ENCODE peak calls at places on chromosomes 12 and 14, in seven cellular contexts. A is NCI-H345; O is activated T-helper 1 cell treated with anti-CD3 and anti-CD28 coated beads, Interleukin-12 subunit alpha, Interleukin-12 subunit beta, Interleukin-2, Interleukin-4 antibody, amounts not matched to agents 30 ng/mL and 10 ng/mL and 1 ng/mL, durations not matched to agents 14 hours and 24 hours and 36 hours; Z is Right ventricle myocardium superior; F is activated naive CD4-positive, alpha-beta T cell; B is fibroblast of lung; U is ovary. J is an unnamed sample.

GRCh38 chr12:124592481-124593160 is 25.2 kb upstream of the NCOR2 start:
- DNase-seq in A (no peak), O (no peak), Z (peak), F (no peak), B (no peak), U (no peak), J (no peak)

GRCh38 chr14:103258211-103258610 is 75.8 kb upstream of the EIF5 start:
- DNase-seq in A (no peak), O (no peak), Z (no peak), F (no peak), B (no peak), U (no peak), J (no peak)

GRCh38 chr12:69821441-69822204 is 3.4 kb upstream of the MYRFL start:
- DNase-seq in A (peak), O (no peak), Z (no peak), F (no peak), B (peak), U (no peak), J (peak)

GRCh38 chr14:90759370-90760054 is 56.7 kb downstream of the TTC7B start:
- DNase-seq in A (no peak), O (no peak), Z (no peak), F (no peak), B (no peak), U (no peak), J (no peak)

GRCh38 chr14:28242895-28243294 is 523.7 kb upstream of the FOXG1 start:
- DNase-seq in A (peak), O (no peak), Z (no peak), F (no peak), B (no peak), U (no peak), J (no peak)

GRCh38 chr12:130909111-130909510 is 37.2 kb downstream of the RAN start:
- DNase-seq in A (no peak), O (no peak), Z (no peak), F (no peak), B (no peak), U (no peak), J (no peak)

GRCh38 chr14:103584326-103584915 is 21.7 kb downstream of the COA8 start:
- DNase-seq in A (no peak), O (no peak), Z (peak), F (no peak), B (no peak), U (no peak), J (no peak)

GRCh38 chr12:106138646-106139421 is at the start of gene NUAK1:
- DNase-seq in A (peak), O (no peak), Z (peak), F (no peak), B (peak), U (peak), J (peak)

GRCh38 chr12:104547239-104547638 is 90.5 kb downstream of the CHST11 start:
- DNase-seq in A (no peak), O (no peak), Z (no peak), F (no peak), B (no peak), U (no peak), J (no peak)

GRCh38 chr12:128823216-128823915 is 392 bp downstream of the SLC15A4 start:
- DNase-seq in A (peak), O (peak), Z (peak), F (no peak), B (no peak), U (peak), J (peak)

GRCh38 chr12:28585146-28585545 is 394.9 kb downstream of the CCDC91 start:
- DNase-seq in A (no peak), O (no peak), Z (no peak), F (no peak), B (no peak), U (no peak), J (no peak)

GRCh38 chr12:51270847-51271518 is 768 bp upstream of the SMAGP start:
- DNase-seq in A (no peak), O (no peak), Z (no peak), F (no peak), B (peak), U (no peak), J (peak)

GRCh38 chr12:109539508-109539907 is 33.8 kb downstream of the MMAB start:
- DNase-seq in A (no peak), O (no peak), Z (no peak), F (no peak), B (peak), U (peak), J (no peak)

GRCh38 chr12:122753213-122753571 is 568 bp downstream of the DENR start:
- DNase-seq in A (no peak), O (no peak), Z (no peak), F (no peak), B (no peak), U (no peak), J (no peak)

GRCh38 chr12:61138381-61138759 is 1121.8 kb upstream of the USP15 start:
- DNase-seq in A (no peak), O (no peak), Z (no peak), F (no peak), B (no peak), U (no peak), J (no peak)